ENCODE peak calls at places on chromosomes 5 and 9, in nine cellular contexts. W is thoracic aorta, U is endodermal cell, M is neuronal stem cell, V is OCI-LY7, X is colonic mucosa, Z is Karpas-422, O is left ventricle myocardium inferior, E is PC-9. L is an unnamed sample. For H3K9me3, the result is how much of the 10 kb centered on the place peaks cover.

GRCh38 chr5:160899735-160900134 is 47.7 kb upstream of the ATP10B start:
- DNase-seq in V (no peak), O (no peak), E (no peak), U (peak), Z (no peak), W (no peak), M (no peak), X (no peak), L (no peak)

GRCh38 chr9:103991698-103992097 is 102.4 kb upstream of the SMC2 start:
- DNase-seq in V (no peak), M (no peak), Z (no peak), U (no peak), E (no peak), O (no peak), X (no peak), W (no peak), L (no peak)

GRCh38 chr5:1950708-1951103 is 68.0 kb upstream of the IRX4 start:
- DNase-seq in M (no peak), U (no peak), W (no peak), Z (no peak), E (no peak), O (no peak), X (no peak), V (no peak), L (no peak)

GRCh38 chr9:116791314-116791713 is 104.2 kb downstream of the TRIM32 start:
- DNase-seq in U (no peak), M (no peak), X (no peak), E (no peak), O (no peak), V (no peak), Z (no peak), W (no peak), L (no peak)

GRCh38 chr9:132288371-132288770 is 66.4 kb downstream of the SETX start:
- DNase-seq in O (no peak), E (no peak), M (no peak), X (no peak), U (no peak), Z (no peak), W (no peak), V (no peak), L (no peak)

GRCh38 chr9:88741335-88741734 is 206.4 kb downstream of the NXNL2 start:
- DNase-seq in O (no peak), X (no peak), V (peak), Z (peak), M (no peak), U (peak), W (no peak), E (no peak), L (peak)

GRCh38 chr5:171848911-171849520 is 63.4 kb downstream of the SMIM23 start:
- DNase-seq in M (no peak), X (no peak), W (no peak), O (no peak), U (no peak), Z (no peak), V (no peak), E (no peak), L (no peak)

GRCh38 chr5:79619849-79620248 is 7.6 kb downstream of the TENT2 start:
- DNase-seq in U (no peak), Z (no peak), V (no peak), O (no peak), E (no peak), X (no peak), W (no peak), M (no peak), L (no peak)

GRCh38 chr9:68418259-68418845 is 61.9 kb downstream of the PGM5 start:
- DNase-seq in W (no peak), X (no peak), O (peak), Z (no peak), M (no peak), V (no peak), E (no peak), U (peak), L (no peak)

GRCh38 chr5:10689391-10690081 is 71.5 kb downstream of the DAP start:
- DNase-seq in Z (peak), U (peak), X (no peak), M (peak), W (no peak), V (peak), E (no peak), O (no peak), L (peak)

GRCh38 chr5:66326276-66326675 is 182.2 kb downstream of the SREK1 start:
- DNase-seq in X (no peak), E (no peak), Z (no peak), O (no peak), M (no peak), V (no peak), W (no peak), U (no peak), L (no peak)

GRCh38 chr9:75167281-75167680 is 79.0 kb downstream of the OSTF1 start:
- DNase-seq in V (no peak), O (no peak), U (no peak), Z (no peak), W (no peak), X (no peak), M (no peak), E (no peak), L (no peak)

GRCh38 chr5:137710086-137710485 is 25.8 kb downstream of the KLHL3 start:
- DNase-seq in W (no peak), Z (no peak), U (peak), V (no peak), E (no peak), O (no peak), X (no peak), M (no peak), L (no peak)

GRCh38 chr5:6446626-6447309 is 1.9 kb upstream of the UBE2QL1 start:
- DNase-seq in W (no peak), X (no peak), V (no peak), U (no peak), O (no peak), M (no peak), Z (no peak), E (no peak), L (no peak)

GRCh38 chr5:33736510-33736909 is 155.3 kb downstream of the ADAMTS12 start:
- DNase-seq in V (no peak), W (no peak), M (no peak), O (no peak), Z (no peak), U (no peak), E (no peak), X (no peak), L (no peak)

GRCh38 chr5:6837519-6838110 is 124.4 kb downstream of the TENT4A start:
- DNase-seq in X (peak), W (no peak), Z (peak), V (peak), O (no peak), U (peak), M (no peak), E (no peak), L (peak)

GRCh38 chr5:65809817-65810531 is 88.0 kb downstream of the NLN start:
- DNase-seq in X (peak), E (peak), Z (no peak), W (no peak), V (no peak), M (no peak), U (no peak), O (peak), L (no peak)

GRCh38 chr5:72463499-72464052 is 43.6 kb downstream of the ZNF366 start:
- DNase-seq in U (no peak), M (no peak), E (no peak), O (no peak), W (no peak), X (no peak), V (no peak), Z (no peak), L (no peak)

GRCh38 chr5:38598994-38599611 is 42.7 kb upstream of the LIFR start:
- DNase-seq in V (no peak), U (no peak), W (no peak), X (no peak), O (no peak), M (no peak), Z (no peak), E (peak), L (no peak)

DNA sequence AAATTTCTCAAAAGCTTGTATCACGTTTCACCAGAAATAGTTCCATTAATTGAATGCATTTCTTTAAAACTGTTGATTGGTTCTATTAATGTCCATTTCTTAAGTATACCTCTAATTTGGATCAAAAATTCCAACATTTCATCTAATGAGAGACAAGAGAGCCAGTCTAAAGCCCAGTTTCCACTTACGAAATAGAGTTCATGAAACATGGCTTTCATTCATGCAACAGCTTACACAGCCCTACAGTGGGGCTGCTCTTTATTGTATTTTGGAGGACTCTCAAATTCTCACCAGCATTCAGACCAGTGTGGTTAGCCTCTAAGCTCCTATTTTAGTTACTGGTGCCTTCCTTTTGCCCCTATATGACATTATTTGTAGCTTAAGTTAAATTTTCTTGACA is 566.9 kb upstream of the RGMB start:
- DNase-seq in E (no peak), M (no peak), V (no peak), W (no peak), U (no peak), X (no peak), Z (no peak), O (no peak), L (no peak)
- H3K4me3 ChIP-seq in E (no peak), M (no peak), V (no peak), W (no peak), U (no peak), X (no peak), Z (no peak), O (no peak), L (no peak)

DNA sequence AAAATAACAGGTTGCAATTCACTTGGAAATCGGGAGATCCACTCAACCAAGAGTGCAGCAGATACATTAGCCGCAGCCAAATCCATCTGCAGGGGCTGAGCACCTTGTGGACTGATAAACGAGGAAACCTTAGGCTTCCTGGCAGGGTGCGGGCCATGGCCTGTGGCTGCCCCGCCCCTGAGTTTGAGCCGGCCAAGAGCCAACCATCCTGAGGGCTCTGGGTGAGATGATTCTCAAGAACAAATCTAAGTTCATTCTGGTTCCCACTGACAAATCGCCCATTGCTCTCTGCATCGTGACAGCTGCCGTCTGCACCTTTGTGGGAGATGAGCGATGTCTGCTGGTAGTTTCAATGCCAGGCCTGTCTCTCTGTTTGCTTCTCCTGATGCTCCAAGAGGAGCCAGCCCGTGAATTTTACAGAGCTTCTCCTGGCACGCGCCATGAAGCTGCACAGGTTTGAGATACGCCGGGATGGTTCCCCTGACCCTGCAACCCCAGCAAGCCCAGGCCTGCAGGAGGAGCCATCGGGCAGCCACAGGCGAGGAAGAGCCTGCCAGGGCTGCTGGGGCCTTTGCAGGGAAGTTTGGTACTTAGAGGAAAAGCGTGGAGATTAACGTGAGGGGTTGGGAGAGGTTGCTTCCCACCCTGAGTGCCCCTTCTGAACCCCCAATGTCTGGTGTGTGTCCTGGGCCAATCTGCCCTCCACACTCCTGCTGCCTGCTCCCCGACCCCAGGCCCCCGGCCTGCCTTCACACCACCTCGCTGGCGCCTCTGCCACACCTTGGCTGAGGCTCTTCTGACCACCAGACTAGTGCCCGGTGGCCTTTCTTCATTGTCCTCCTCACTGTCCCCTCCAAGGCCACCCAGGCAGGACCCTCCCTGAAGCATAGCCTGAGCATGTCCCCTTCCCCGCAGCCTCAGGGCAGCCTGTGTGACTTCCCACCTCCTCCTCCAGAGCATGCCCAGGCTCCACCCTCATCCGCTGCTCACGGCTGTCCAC is 154.2 kb downstream of the OLFM1 start:
- DNase-seq in O (no peak), U (peak), W (no peak), E (no peak), X (no peak), M (no peak), V (no peak), Z (peak), L (peak)
- H3K9me3 ChIP-seq in O (under half), U (under half), W (under half), E (under half), X (under half), M (under half), V (under half), Z (under half), L (under half)

DNA sequence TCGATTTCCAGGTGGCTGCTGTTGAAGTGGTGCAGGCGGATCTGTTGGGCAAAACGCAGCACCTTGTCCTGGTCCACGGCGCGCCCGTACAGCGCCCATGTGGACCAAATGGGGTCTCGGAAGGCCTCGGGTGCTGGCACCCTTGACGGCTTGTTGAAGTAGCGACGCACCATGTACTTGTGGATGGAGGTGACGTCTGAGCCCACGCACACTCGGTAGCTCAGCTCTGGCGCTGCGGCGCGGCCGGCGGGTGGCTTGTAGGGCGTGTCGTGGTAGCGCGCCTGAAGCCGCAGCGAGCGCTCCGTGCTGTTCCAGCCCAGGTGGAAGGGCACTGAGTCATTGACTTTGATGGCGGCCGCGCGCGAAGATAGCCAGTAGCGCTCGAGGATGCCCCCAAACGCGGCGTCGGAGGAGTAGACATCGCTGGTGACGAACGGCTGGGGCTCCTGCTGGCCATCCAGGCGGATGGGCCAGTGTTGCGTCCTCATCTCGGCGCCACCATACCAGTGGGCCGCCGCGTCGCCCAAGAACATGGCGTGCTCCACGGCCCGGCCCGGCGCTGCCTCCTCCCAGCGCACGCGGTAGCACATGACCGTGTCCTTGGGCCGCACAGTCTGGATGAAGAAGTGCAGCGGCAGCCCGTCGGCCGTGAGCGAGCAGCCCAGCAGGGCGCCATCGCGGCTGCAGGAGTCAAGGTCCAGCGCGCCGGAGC is 4.7 kb downstream of the MYORG start:
- DNase-seq in W (no peak), O (no peak), M (no peak), X (no peak), Z (no peak), U (no peak), V (no peak), E (no peak), L (no peak)
- H3K27ac ChIP-seq in W (no peak), O (no peak), M (no peak), X (no peak), Z (no peak), U (no peak), V (no peak), E (no peak), L (no peak)

GRCh38 chr5:135615581-135616260 is 36.9 kb upstream of the CXCL14 start:
- DNase-seq in Z (no peak), U (peak), V (no peak), W (no peak), E (no peak), X (no peak), O (no peak), M (no peak), L (no peak)
- H3K4me3 ChIP-seq in Z (peak), U (peak), V (no peak), W (no peak), E (no peak), X (no peak), O (no peak), M (no peak), L (no peak)

GRCh38 chr9:92979657-92980056 is 32.3 kb downstream of the FGD3 start:
- DNase-seq in U (no peak), Z (no peak), X (no peak), E (no peak), V (no peak), W (no peak), M (no peak), O (no peak), L (no peak)

GRCh38 chr9:92977279-92977678 is 30.0 kb downstream of the FGD3 start:
- DNase-seq in M (no peak), U (no peak), V (no peak), E (no peak), X (no peak), O (no peak), W (no peak), Z (no peak), L (no peak)

GRCh38 chr9:92982130-92982529 is 34.8 kb downstream of the FGD3 start:
- DNase-seq in O (no peak), U (no peak), X (no peak), W (no peak), E (no peak), V (no peak), Z (no peak), M (no peak), L (no peak)

GRCh38 chr9:92978345-92978875 is 31.1 kb downstream of the FGD3 start:
- DNase-seq in E (no peak), W (no peak), U (no peak), M (no peak), X (no peak), Z (no peak), V (no peak), O (no peak), L (no peak)

DNA sequence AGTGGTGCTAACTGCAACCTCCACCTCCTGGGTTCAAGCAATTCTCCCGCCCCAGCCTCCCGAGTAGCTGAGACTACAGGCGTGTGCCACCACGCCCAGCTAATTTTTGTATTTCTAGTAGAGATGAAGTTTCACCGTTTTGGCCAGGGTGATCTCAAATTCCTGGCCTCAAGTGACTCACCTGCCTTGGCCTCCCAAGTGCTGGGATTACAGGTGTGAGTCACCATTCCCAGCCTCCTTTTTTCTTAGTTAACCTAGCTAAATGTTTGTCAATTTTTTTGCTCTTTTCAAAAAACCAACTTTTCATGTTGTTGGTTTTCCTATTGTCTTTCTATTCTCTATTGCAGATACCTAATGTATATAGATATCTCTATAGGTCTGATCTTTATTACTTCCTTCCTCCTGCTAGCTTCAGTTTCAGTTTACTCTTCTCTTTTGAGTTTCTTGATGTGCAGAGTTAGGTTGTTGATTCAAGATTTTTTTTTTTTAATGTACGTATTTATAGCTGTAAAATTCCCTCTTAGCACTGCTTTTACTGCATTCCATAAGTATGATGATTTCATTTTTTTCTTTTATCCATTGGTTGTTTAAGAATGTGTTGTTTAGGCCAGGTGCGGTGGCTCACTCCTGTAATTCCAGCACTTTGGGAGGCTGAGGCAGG is 32.9 kb downstream of the FGD3 start:
- DNase-seq in X (no peak), W (no peak), V (no peak), O (no peak), M (no peak), U (no peak), Z (no peak), E (peak), L (no peak)
- H3K9me3 ChIP-seq in X (under half), W (under half), V (under half), O (under half), M (under half), U (under half), Z (under half), E (half or more), L (under half)

DNA sequence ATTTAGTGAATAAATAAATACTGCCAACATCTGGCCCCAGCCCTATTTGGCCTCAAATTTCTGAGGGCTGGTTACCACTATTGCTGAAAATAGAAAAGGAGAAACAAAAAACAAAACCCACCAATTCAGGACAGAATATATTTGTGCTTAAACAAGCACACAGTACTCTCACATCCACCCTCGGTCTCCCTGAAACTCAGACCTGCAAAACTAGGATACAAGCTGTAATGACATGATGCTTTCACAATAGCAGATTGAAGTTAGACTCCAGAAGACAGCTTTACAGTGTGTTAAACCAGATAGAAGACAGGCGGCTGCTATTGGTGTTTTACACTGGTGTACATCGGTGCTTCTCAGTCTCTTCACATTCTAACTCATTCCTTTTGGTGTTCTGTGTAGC is 214.9 kb upstream of the DMRT1 start:
- DNase-seq in Z (no peak), O (no peak), E (no peak), M (no peak), V (no peak), U (no peak), W (no peak), X (no peak), L (no peak)
- H3K27ac ChIP-seq in Z (no peak), O (peak), E (no peak), M (no peak), V (no peak), U (no peak), W (peak), X (peak), L (no peak)

GRCh38 chr5:138844812-138845513 is 30.2 kb downstream of the LRRTM2 start:
- DNase-seq in E (no peak), Z (no peak), O (no peak), M (no peak), V (no peak), U (no peak), X (no peak), W (peak), L (no peak)
- H3K4me3 ChIP-seq in E (no peak), Z (no peak), O (no peak), M (no peak), V (no peak), U (no peak), X (no peak), W (peak), L (no peak)

GRCh38 chr5:141371572-141372475 is 1.8 kb downstream of the PCDHGB3 start:
- DNase-seq in X (no peak), W (no peak), U (no peak), Z (no peak), O (no peak), E (no peak), V (no peak), M (no peak), L (no peak)
- H3K9me3 ChIP-seq in X (under half), W (half or more), U (under half), Z (half or more), O (half or more), E (under half), V (under half), M (under half), L (under half)